ENCODE peak calls at places on chromosomes 3 and 15, in six cellular contexts. U is fibroblast of lung; R is CD8-positive, alpha-beta T cell; V is A673; L is tibial nerve; T is breast epithelium. W is an unnamed sample. For H3K9me3, the result is how much of the 10 kb centered on the place peaks cover.

GRCh38 chr15:50823281-50823680 is 57.8 kb upstream of the SPPL2A start:
- DNase-seq in U (no peak), R (no peak), V (no peak), L (no peak), T (no peak), W (no peak)

GRCh38 chr15:85642693-85643058 is 152.0 kb downstream of the KLHL25 start:
- DNase-seq in U (peak), R (no peak), V (no peak), L (peak), T (no peak), W (peak)

GRCh38 chr3:121786485-121786884 is 36.9 kb upstream of the GOLGB1 start:
- DNase-seq in U (peak), R (no peak), V (no peak), L (no peak), T (no peak), W (no peak)

GRCh38 chr3:159616234-159616825 is 372.3 kb upstream of the IL12A start:
- DNase-seq in U (peak), R (no peak), V (peak), L (no peak), T (no peak), W (peak)

GRCh38 chr15:84598993-84599392 is 1.8 kb upstream of the ZSCAN2 start:
- DNase-seq in U (peak), R (no peak), V (peak), L (peak), T (no peak), W (peak)

GRCh38 chr3:80688814-80689213 is 921.0 kb upstream of the ROBO1 start:
- DNase-seq in U (peak), R (no peak), V (peak), L (no peak), T (no peak), W (no peak)

GRCh38 chr3:157467165-157467564 is 30.5 kb downstream of the PTX3 start:
- DNase-seq in U (peak), R (no peak), V (no peak), L (no peak), T (no peak), W (no peak)

GRCh38 chr3:43742935-43743334 is 52.2 kb downstream of the ABHD5 start:
- DNase-seq in U (no peak), R (no peak), V (no peak), L (no peak), T (no peak), W (peak)

GRCh38 chr15:97410907-97411575 is 549.5 kb upstream of the ARRDC4 start:
- DNase-seq in U (no peak), R (no peak), V (no peak), L (no peak), T (no peak), W (no peak)

GRCh38 chr3:167989999-167990398 is 105.7 kb downstream of the GOLIM4 start:
- DNase-seq in U (no peak), R (no peak), V (no peak), L (no peak), T (no peak), W (no peak)

GRCh38 chr3:58116161-58116955 is 94.4 kb downstream of the DNASE1L3 start:
- DNase-seq in U (no peak), R (peak), V (no peak), L (no peak), T (no peak), W (peak)

GRCh38 chr15:83206387-83206970 is 1.1 kb downstream of the HDGFL3 start:
- DNase-seq in U (peak), R (no peak), V (peak), L (peak), T (no peak), W (no peak)

GRCh38 chr3:19898725-19899124 is 35.3 kb downstream of the EFHB start:
- DNase-seq in U (peak), R (no peak), V (no peak), L (no peak), T (no peak), W (no peak)

GRCh38 chr3:114441386-114441785 is 147.6 kb downstream of the TIGIT start:
- DNase-seq in U (no peak), R (no peak), V (no peak), L (no peak), T (no peak), W (no peak)

GRCh38 chr3:128112406-128112968 is 11.1 kb downstream of the RUVBL1 start:
- DNase-seq in U (peak), R (peak), V (peak), L (no peak), T (no peak), W (no peak)

GRCh38 chr15:56228352-56228751 is 15.3 kb downstream of the RFX7 start:
- DNase-seq in U (no peak), R (no peak), V (no peak), L (no peak), T (no peak), W (no peak)

GRCh38 chr15:56228854-56229253 is 14.8 kb downstream of the RFX7 start:
- DNase-seq in U (no peak), R (no peak), V (no peak), L (no peak), T (no peak), W (no peak)

GRCh38 chr15:56227780-56228179 is 15.9 kb downstream of the RFX7 start:
- DNase-seq in U (no peak), R (no peak), V (no peak), L (no peak), T (no peak), W (no peak)

GRCh38 chr15:56225520-56225919 is 18.2 kb downstream of the RFX7 start:
- DNase-seq in U (no peak), R (no peak), V (no peak), L (no peak), T (no peak), W (no peak)

GRCh38 chr15:56227315-56227714 is 16.4 kb downstream of the RFX7 start:
- DNase-seq in U (no peak), R (no peak), V (no peak), L (no peak), T (no peak), W (no peak)
- H3K9me3 ChIP-seq in U (under half), R (under half), V (half or more), L (under half), T (under half), W (under half)

DNA sequence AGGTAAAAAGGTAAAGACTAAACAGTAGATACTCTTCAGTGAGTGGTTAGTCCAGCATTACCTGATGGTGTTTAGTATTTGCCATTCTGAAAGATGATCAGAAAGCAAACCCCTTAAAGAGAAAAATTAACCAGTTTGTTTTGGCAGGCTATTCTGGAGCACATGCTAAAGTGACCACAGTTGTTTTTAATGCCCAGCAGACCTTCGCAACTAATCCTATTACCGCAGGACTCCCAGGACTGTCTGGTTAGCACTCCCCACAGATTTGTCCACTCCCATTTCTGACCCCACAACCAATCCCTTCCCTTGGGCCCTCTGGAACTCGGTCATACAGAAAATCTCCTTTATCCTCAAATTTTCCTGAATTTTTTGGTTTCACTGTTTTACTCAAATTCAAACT is 104.2 kb downstream of the RBMS3 start:
- DNase-seq in U (peak), R (no peak), V (no peak), L (no peak), T (no peak), W (no peak)
- H3K27ac ChIP-seq in U (peak), R (no peak), V (no peak), L (no peak), T (peak), W (no peak)

GRCh38 chr3:153290278-153291015 is 128.4 kb downstream of the RAP2B start:
- DNase-seq in U (no peak), R (peak), V (no peak), L (no peak), T (no peak), W (no peak)
- TF ChIP-seq CTCF in U (peak), R (peak), V (peak), L (no peak), T (no peak), W (no peak)

GRCh38 chr3:185236969-185237368 is 16.9 kb downstream of the EHHADH start:
- DNase-seq in U (no peak), R (no peak), V (no peak), L (no peak), T (no peak), W (no peak)
- H3K9me3 ChIP-seq in U (under half), R (under half), V (under half), L (under half), T (under half), W (under half)

DNA sequence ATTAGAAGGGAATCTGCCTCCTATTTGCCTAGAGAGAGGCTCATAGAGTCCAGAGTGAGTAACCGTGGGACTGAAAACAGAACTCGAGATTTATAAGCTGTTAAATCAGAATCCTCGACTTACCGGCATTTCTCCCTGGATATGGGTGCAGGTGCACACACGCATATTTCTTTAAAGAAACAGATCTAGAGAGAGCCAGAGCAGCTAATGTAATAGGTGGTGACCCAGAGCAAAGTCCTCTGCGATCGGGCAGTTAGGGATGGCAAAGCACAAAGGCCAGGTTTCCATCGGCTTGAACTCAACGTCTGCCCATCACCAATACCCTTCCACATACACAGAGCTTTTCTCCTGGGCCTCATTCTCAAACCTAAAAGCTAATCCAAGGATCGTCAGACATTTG is 13.8 kb downstream of the RNF168 start:
- DNase-seq in U (no peak), R (no peak), V (no peak), L (no peak), T (no peak), W (no peak)
- H3K27ac ChIP-seq in U (no peak), R (no peak), V (no peak), L (no peak), T (no peak), W (no peak)